ENCODE peak calls at places on chromosomes 6 and 20, in six cellular contexts. T, Y, M, I, X and Z are unnamed samples. For H3K4me1, the result is how much of the 10 kb centered on the place peaks cover.

GRCh38 chr20:62780204-62780603 is 16.1 kb upstream of the MRGBP start:
- DNase-seq in T (no peak), Y (no peak), I (no peak), X (no peak), M (no peak), Z (no peak)

GRCh38 chr6:136284909-136285308 is 4.7 kb downstream of the BCLAF1 start:
- DNase-seq in Y (peak), X (peak), M (peak), I (no peak), T (no peak), Z (no peak)

GRCh38 chr6:34484899-34485298 is 19.0 kb downstream of the PACSIN1 start:
- DNase-seq in Y (peak), I (no peak), T (no peak), M (no peak), X (peak), Z (no peak)

GRCh38 chr20:6604179-6604578 is 163.3 kb upstream of the BMP2 start:
- DNase-seq in X (no peak), Y (no peak), M (no peak), I (no peak), T (no peak), Z (no peak)

GRCh38 chr20:59317332-59317731 is 16.9 kb downstream of the EDN3 start:
- DNase-seq in T (no peak), M (no peak), I (no peak), X (no peak), Y (no peak), Z (no peak)

GRCh38 chr20:14334306-14334930 is 3.0 kb downstream of the FLRT3 start:
- DNase-seq in I (peak), X (peak), M (peak), T (peak), Y (peak), Z (no peak)

GRCh38 chr6:123089223-123089622 is 93.2 kb downstream of the CLVS2 start:
- DNase-seq in X (no peak), T (no peak), I (no peak), Y (no peak), M (no peak), Z (no peak)

GRCh38 chr20:25145131-25145530 is 50.4 kb upstream of the ENTPD6 start:
- DNase-seq in M (no peak), Y (no peak), X (no peak), I (no peak), T (no peak), Z (peak)

GRCh38 chr6:106309766-106310373 is 15.7 kb downstream of the ATG5 start:
- DNase-seq in I (no peak), X (peak), T (no peak), Y (peak), M (peak), Z (no peak)

GRCh38 chr6:55901765-55902164 is 26.4 kb upstream of the BMP5 start:
- DNase-seq in I (no peak), T (no peak), Y (no peak), X (no peak), M (no peak), Z (no peak)

GRCh38 chr6:112480551-112480950 is 133.4 kb downstream of the RFPL4B start:
- DNase-seq in I (no peak), M (peak), T (no peak), X (peak), Y (no peak), Z (no peak)

GRCh38 chr6:21381336-21381963 is 212.1 kb upstream of the SOX4 start:
- DNase-seq in Y (no peak), T (no peak), M (no peak), I (no peak), X (no peak), Z (no peak)

GRCh38 chr6:167553716-167554115 is 228.8 kb downstream of the TTLL2 start:
- DNase-seq in T (no peak), I (no peak), M (no peak), X (no peak), Y (peak), Z (no peak)

GRCh38 chr6:168166627-168167026 is 87.6 kb upstream of the FRMD1 start:
- DNase-seq in T (no peak), Y (no peak), I (no peak), M (no peak), X (no peak), Z (no peak)

GRCh38 chr20:63860325-63861051 is 810 bp upstream of the ABHD16B start:
- DNase-seq in T (peak), I (no peak), M (no peak), Y (no peak), X (no peak), Z (no peak)

GRCh38 chr6:4970739-4971395 is 33.0 kb downstream of the RPP40 start:
- DNase-seq in I (no peak), M (no peak), Y (no peak), X (no peak), T (no peak), Z (no peak)

GRCh38 chr6:134676307-134677281 is 273.3 kb downstream of the ALDH8A1 start:
- DNase-seq in T (no peak), X (no peak), Y (peak), M (peak), I (no peak), Z (no peak)

GRCh38 chr6:51934098-51934497 is 153.3 kb downstream of the PKHD1 start:
- DNase-seq in X (no peak), Y (peak), T (no peak), I (peak), M (no peak), Z (no peak)

GRCh38 chr6:140320081-140320798 is 945.8 kb upstream of the CITED2 start:
- DNase-seq in I (no peak), Y (no peak), M (peak), T (no peak), X (no peak), Z (no peak)

GRCh38 chr20:57911512-57912226 is 201.9 kb upstream of the PMEPA1 start:
- DNase-seq in X (no peak), Y (no peak), M (no peak), I (no peak), T (no peak), Z (no peak)

GRCh38 chr20:41200446-41201202 is 63.3 kb downstream of the PLCG1 start:
- DNase-seq in T (no peak), X (no peak), I (no peak), Y (no peak), M (no peak), Z (no peak)

GRCh38 chr6:104952911-104953409 is 3.9 kb upstream of the LIN28B start:
- DNase-seq in T (no peak), M (no peak), X (no peak), I (no peak), Y (peak), Z (no peak)

GRCh38 chr6:133814797-133815196 is 74.1 kb upstream of the TCF21 start:
- DNase-seq in T (no peak), Y (peak), M (peak), I (no peak), X (peak), Z (no peak)

GRCh38 chr6:50843842-50844241 is 25.2 kb downstream of the TFAP2B start:
- DNase-seq in M (no peak), I (no peak), T (no peak), X (no peak), Y (peak), Z (no peak)

GRCh38 chr6:131683479-131683878 is 17.7 kb downstream of the OR2A4 start:
- DNase-seq in T (no peak), M (no peak), I (no peak), Y (no peak), X (no peak), Z (no peak)

GRCh38 chr6:11750682-11751081 is 27.9 kb downstream of the ADTRP start:
- DNase-seq in I (no peak), M (no peak), Y (no peak), T (no peak), X (no peak), Z (no peak)

GRCh38 chr6:116159782-116160524 is 34.0 kb upstream of the COL10A1 start:
- DNase-seq in T (no peak), X (no peak), I (no peak), Y (no peak), M (peak), Z (no peak)

GRCh38 chr20:5862703-5863039 is 87.7 kb downstream of the TRMT6 start:
- DNase-seq in Y (no peak), M (no peak), X (no peak), T (no peak), I (no peak), Z (no peak)

GRCh38 chr6:166467436-166468000 is 84.8 kb upstream of the MPC1 start:
- DNase-seq in I (no peak), X (no peak), M (no peak), T (no peak), Y (no peak), Z (no peak)

GRCh38 chr20:41509801-41510200 is 108.4 kb downstream of the CHD6 start:
- DNase-seq in T (no peak), M (peak), Y (peak), I (no peak), X (no peak), Z (peak)

GRCh38 chr6:154653853-154654252 is 79.4 kb upstream of the SCAF8 start:
- DNase-seq in I (no peak), X (peak), Y (peak), T (peak), M (peak), Z (no peak)

GRCh38 chr20:53608071-53608455 is 14.4 kb upstream of the ZNF217 start:
- DNase-seq in T (no peak), Y (no peak), I (no peak), M (no peak), X (no peak), Z (no peak)

GRCh38 chr6:139290787-139291294 is 957 bp downstream of the TXLNB start:
- DNase-seq in Y (no peak), I (no peak), X (no peak), M (peak), T (peak), Z (no peak)

GRCh38 chr20:17594443-17594842 is 24.6 kb downstream of the DSTN start:
- DNase-seq in Y (peak), I (no peak), M (peak), X (peak), T (peak), Z (no peak)

GRCh38 chr6:93017213-93017612 is 402.1 kb downstream of the EPHA7 start:
- DNase-seq in I (peak), X (no peak), Y (peak), T (no peak), M (no peak), Z (no peak)

GRCh38 chr6:162733489-162733888 is 5.7 kb downstream of the PACRG start:
- DNase-seq in T (no peak), M (no peak), Y (peak), X (no peak), I (no peak), Z (no peak)

GRCh38 chr6:25447570-25447929 is 168.4 kb downstream of the CARMIL1 start:
- DNase-seq in T (peak), Y (no peak), M (no peak), X (no peak), I (no peak), Z (no peak)
- H3K4me1 ChIP-seq in T (under half), Y (under half), M (under half), X (under half), I (under half), Z (under half)

GRCh38 chr6:143449082-143449481 is 1.4 kb downstream of the ADAT2 start:
- DNase-seq in I (no peak), T (no peak), Y (no peak), X (no peak), M (no peak), Z (no peak)
- H3K27ac ChIP-seq in I (no peak), T (no peak), Y (no peak), X (peak), M (no peak), Z (no peak)

DNA sequence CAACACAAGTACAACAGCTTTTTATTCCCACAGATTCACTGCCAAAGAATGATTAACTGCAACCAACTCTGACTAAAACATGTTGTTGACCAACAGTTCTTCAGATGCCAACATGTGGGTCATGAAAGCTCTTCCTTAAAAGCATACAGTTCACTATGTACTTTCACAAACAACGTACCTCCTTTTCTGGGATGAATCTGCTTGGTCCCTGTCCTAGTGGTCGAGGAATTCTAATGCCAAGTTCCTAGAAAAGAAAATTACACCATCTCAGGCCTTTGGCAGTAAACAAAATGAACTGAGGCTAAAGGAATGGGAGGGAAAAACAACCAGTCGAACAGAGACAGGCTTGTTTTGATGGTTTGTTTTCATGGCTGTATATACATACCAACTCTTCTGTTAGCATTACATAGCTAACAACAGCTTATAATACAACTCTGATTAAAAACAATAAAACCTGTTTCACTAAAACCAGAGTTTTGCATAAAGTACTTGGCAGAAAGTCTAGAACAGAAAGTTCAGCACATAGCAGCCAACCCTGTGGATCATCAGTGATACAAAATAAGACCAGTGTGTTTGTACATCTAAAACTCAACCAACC is 92.4 kb downstream of the SESN1 start:
- DNase-seq in Y (no peak), M (peak), X (peak), I (no peak), T (peak), Z (no peak)
- H3K4me3 ChIP-seq in Y (no peak), M (no peak), X (no peak), I (no peak), T (no peak), Z (peak)

GRCh38 chr6:111159628-111160027 is 72.3 kb downstream of the SLC16A10 start:
- DNase-seq in X (peak), T (no peak), Y (no peak), I (no peak), M (no peak), Z (no peak)
- H3K4me1 ChIP-seq in X (under half), T (under half), Y (under half), I (under half), M (under half), Z (under half)

GRCh38 chr6:111399600-111399999 is 83.4 kb downstream of the REV3L start:
- DNase-seq in T (no peak), Y (no peak), X (no peak), I (no peak), M (no peak), Z (no peak)
- H3K27ac ChIP-seq in T (no peak), Y (no peak), X (no peak), I (no peak), M (no peak), Z (no peak)

DNA sequence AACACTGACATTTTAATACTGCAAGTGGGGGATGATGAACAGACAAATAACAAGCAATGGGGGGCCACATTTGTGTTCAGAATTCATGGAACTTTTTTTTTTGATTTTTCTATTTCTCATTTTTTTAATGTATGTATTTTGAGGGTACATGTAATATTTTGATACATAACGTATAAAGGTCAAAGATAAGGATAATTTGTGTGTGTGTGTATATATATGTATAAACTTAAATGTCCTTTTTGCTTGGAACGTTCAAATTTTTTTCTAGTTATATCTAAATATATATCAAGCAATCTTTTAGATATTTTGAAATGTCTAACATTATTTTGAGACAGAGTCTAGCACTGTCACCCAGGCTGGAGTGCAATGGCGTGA is 12.3 kb upstream of the ZNF311 start:
- DNase-seq in Y (no peak), T (no peak), X (no peak), I (no peak), M (no peak), Z (no peak)
- H3K4me3 ChIP-seq in Y (no peak), T (no peak), X (no peak), I (no peak), M (no peak), Z (no peak)

DNA sequence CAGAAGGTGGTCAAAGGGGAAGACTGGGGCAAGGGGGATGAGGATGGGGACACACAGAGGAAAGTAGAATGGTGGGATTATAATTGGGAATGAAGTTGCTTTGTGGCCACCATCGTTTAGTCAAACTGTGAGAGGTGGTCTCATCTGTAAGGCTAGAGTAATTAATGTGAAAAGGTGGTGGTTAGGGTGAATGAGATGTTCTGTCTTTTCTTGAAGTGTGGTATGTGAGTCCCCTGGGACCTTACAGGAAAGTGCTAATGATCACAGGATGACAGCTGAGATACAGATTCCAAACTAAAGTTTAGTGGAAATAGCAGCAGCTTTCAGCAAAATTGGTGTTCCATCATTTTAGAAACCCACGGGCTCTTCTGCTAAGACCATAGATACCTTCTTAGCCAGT is 10.7 kb downstream of the ZFAND3 start:
- DNase-seq in Y (peak), M (no peak), I (no peak), T (no peak), X (no peak), Z (no peak)
- H3K4me1 ChIP-seq in Y (under half), M (under half), I (under half), T (under half), X (under half), Z (half or more)

DNA sequence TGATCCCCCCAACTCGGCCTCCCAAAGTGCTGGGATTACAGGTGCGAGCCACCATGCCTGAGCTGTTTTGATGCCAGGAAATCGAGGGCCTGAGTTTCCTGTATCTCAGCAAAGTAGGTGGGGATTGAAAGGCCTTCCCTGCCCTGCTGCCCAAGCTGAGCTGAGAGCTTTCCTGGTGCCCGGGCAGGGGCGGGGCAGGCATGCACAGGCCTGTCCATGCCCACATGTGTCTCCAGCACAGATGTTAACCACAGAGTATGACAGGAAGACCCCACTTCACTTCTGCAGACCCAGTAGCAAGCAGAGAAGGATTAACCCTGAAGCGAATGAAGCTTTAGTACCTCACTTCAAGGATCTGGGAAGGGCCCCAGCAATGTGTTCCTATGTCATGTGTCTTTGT is 66.0 kb downstream of the GPR6 start:
- DNase-seq in X (peak), M (no peak), I (no peak), Y (no peak), T (no peak), Z (no peak)
- H3K27ac ChIP-seq in X (no peak), M (no peak), I (no peak), Y (no peak), T (no peak), Z (no peak)

DNA sequence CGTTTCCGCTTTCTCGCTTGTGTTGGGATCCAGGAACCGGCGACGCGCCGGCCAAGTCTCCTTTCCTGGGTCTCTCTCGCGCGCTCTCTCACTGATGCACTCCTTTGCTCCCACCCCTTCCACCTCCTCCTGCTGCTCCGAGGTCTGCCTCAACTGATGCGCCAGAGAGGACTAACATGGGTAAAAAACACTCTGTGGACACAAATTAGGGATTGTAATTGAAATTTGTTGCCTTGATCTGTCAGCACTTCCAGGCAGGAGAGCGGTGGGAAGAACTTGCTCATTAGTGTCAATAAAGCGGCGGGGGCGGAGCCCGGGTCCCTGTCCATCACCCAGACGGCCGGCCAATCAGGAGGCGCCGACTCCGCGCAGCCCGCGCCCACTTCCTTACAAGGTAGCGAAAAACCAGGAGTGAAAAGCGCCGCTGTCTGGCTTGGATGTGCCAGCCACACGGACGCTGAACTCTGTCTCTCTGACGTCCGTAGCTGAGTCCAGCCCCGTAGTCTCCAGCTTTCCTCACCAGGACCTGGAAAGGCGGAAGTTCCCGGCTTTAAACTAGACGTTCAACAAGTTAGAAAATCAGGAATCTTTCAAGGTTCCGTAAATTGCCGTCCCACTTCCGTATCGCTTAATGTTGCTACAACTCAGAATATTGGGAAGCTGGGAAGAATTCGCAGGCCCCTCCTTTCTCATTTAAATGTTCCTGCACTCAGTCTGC is at the start of gene TBX18:
- DNase-seq in Y (peak), I (no peak), T (peak), M (peak), X (peak), Z (peak)
- H3K4me3 ChIP-seq in Y (peak), I (peak), T (no peak), M (peak), X (peak), Z (peak)

DNA sequence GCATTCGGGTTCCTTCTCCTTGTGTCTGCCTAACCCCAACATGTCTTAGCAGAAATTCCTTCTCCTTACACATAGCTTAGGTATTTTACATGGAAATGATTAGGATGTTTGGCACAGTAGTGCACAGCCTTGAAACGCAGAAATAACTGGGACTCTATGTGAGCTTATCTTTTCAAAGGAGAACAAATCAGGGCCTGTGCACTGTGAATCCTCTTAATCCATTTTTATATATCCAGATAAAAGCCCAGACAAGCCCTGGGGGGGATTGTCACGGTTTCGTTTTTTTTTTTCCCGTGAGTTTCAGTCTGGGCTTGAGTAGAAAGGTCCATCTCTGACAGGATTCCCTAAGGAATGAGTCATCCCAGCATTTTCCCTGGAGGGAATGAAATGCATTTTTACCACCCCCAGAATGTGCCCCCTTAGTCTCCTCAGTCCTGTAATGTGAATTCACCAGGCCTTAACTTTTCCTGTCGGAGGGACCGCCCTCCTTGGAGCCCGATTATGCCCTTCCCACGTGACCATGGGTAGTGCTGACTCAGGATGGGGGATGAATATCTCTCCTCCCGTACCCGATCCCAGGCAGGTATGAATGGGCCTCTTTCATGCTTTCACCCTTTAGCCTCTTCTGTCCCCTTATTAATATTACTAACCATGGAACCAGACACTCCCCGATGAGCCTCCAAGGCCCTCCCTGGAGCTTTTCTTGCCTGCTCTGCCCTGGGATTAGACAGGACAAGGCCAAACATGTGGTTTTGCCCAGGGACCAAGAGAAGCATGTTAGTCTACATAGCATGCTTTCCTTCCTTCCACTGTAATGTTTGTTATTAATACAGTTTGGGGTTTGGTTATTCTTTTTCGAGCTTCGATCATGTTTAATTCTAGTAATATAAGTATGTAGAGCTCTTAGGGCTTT is 23.9 kb upstream of the NAA20 start:
- DNase-seq in Y (peak), M (peak), T (peak), X (peak), I (no peak), Z (no peak)
- H3K4me1 ChIP-seq in Y (under half), M (half or more), T (under half), X (half or more), I (under half), Z (half or more)